ENCODE peak calls at places on chromosomes 13 and 19, in seven cellular contexts. One of them, this sample, is unnamed.

GRCh38 chr19:5936308-5936980 is 22.4 kb downstream of the CAPS start:
- DNase-seq in neural progenitor cell: no peak
- DNase-seq in iris pigment epithelial cell: no peak
- DNase-seq in HFFc6: no peak
- DNase-seq in EL: no peak
- DNase-seq in posterior cingulate gyrus: no peak
- DNase-seq in neuronal stem cell: no peak
- DNase-seq in this sample: no peak

GRCh38 chr19:30871979-30872378 is 477.3 kb downstream of the TSHZ3 start:
- DNase-seq in neural progenitor cell: no peak
- DNase-seq in iris pigment epithelial cell: no peak
- DNase-seq in HFFc6: no peak
- DNase-seq in EL: no peak
- DNase-seq in posterior cingulate gyrus: no peak
- DNase-seq in neuronal stem cell: no peak
- DNase-seq in this sample: no peak

GRCh38 chr19:30011051-30011578 is 69.1 kb downstream of the URI1 start:
- DNase-seq in neural progenitor cell: peak
- DNase-seq in iris pigment epithelial cell: no peak
- DNase-seq in HFFc6: no peak
- DNase-seq in EL: no peak
- DNase-seq in posterior cingulate gyrus: no peak
- DNase-seq in neuronal stem cell: no peak
- DNase-seq in this sample: no peak

GRCh38 chr13:94239135-94239534 is 240.3 kb downstream of the DCT start:
- DNase-seq in neural progenitor cell: no peak
- DNase-seq in iris pigment epithelial cell: peak
- DNase-seq in HFFc6: peak
- DNase-seq in EL: peak
- DNase-seq in posterior cingulate gyrus: no peak
- DNase-seq in neuronal stem cell: no peak
- DNase-seq in this sample: peak

GRCh38 chr19:20999731-21000352 is 20.6 kb upstream of the ZNF430 start:
- DNase-seq in neural progenitor cell: peak
- DNase-seq in iris pigment epithelial cell: peak
- DNase-seq in HFFc6: peak
- DNase-seq in EL: peak
- DNase-seq in posterior cingulate gyrus: peak
- DNase-seq in neuronal stem cell: peak
- DNase-seq in this sample: no peak

GRCh38 chr13:29887651-29888050 is 37.2 kb upstream of the UBL3 start:
- DNase-seq in neural progenitor cell: no peak
- DNase-seq in iris pigment epithelial cell: no peak
- DNase-seq in HFFc6: no peak
- DNase-seq in EL: no peak
- DNase-seq in posterior cingulate gyrus: no peak
- DNase-seq in neuronal stem cell: no peak
- DNase-seq in this sample: no peak

GRCh38 chr13:30159446-30159839 is 147.9 kb downstream of the KATNAL1 start:
- DNase-seq in neural progenitor cell: no peak
- DNase-seq in iris pigment epithelial cell: peak
- DNase-seq in HFFc6: peak
- DNase-seq in EL: peak
- DNase-seq in posterior cingulate gyrus: peak
- DNase-seq in neuronal stem cell: no peak
- DNase-seq in this sample: peak

GRCh38 chr13:44140146-44140545 is 233.5 kb upstream of the SERP2 start:
- DNase-seq in neural progenitor cell: peak
- DNase-seq in iris pigment epithelial cell: no peak
- DNase-seq in HFFc6: no peak
- DNase-seq in EL: no peak
- DNase-seq in posterior cingulate gyrus: no peak
- DNase-seq in neuronal stem cell: no peak
- DNase-seq in this sample: no peak

GRCh38 chr19:35555301-35556005 is 8.0 kb downstream of the ATP4A start:
- DNase-seq in neural progenitor cell: peak
- DNase-seq in iris pigment epithelial cell: peak
- DNase-seq in HFFc6: no peak
- DNase-seq in EL: peak
- DNase-seq in posterior cingulate gyrus: peak
- DNase-seq in neuronal stem cell: peak
- DNase-seq in this sample: peak